ENCODE peak calls at places on chromosomes 4 and X, in eight cellular contexts. E is cardiac fibroblast, U is mucosa of descending colon, F is breast epithelium, R is epithelial cell of proximal tubule, S is mesothelial cell of epicardium, Y is GM13976, B is IMR-90. N is an unnamed sample.

GRCh38 chr4:102665527-102665926 is 95.2 kb downstream of the MANBA start:
- DNase-seq in E (peak; percentile 12), U (no peak), F (no peak), R (no peak), S (no peak), Y (no peak), B (peak; percentile 2), N (no peak)

GRCh38 chrX:106278951-106279350 is 110.8 kb downstream of the PWWP3B start:
- DNase-seq in E (no peak), U (no peak), F (no peak), R (no peak), S (no peak), Y (no peak), B (no peak), N (no peak)

GRCh38 chrX:40132751-40133150 is 35.0 kb upstream of the BCOR start:
- DNase-seq in E (peak; percentile 87), U (peak; percentile 37), F (peak; percentile 55), R (no peak), S (no peak), Y (no peak), B (peak; percentile 81), N (no peak)

GRCh38 chrX:7147431-7147977 is at the start of gene STS:
- DNase-seq in E (peak; percentile 12), U (peak; percentile 62), F (no peak), R (no peak), S (peak; percentile 69), Y (no peak), B (peak; percentile 14), N (no peak)

GRCh38 chr4:82802906-82803305 is 4.3 kb upstream of the SCD5 start:
- DNase-seq in E (no peak), U (no peak), F (no peak), R (no peak), S (no peak), Y (no peak), B (no peak), N (no peak)

GRCh38 chr4:60757986-60758385 is 442.1 kb upstream of the ADGRL3 start:
- DNase-seq in E (peak; percentile 47), U (no peak), F (no peak), R (no peak), S (no peak), Y (no peak), B (peak; percentile 38), N (no peak)

GRCh38 chr4:123479944-123480343 is 83.3 kb downstream of the SPRY1 start:
- DNase-seq in E (peak; percentile 50), U (no peak), F (no peak), R (no peak), S (no peak), Y (no peak), B (peak; percentile 10), N (no peak)

GRCh38 chrX:65894138-65894537 is 145.7 kb downstream of the VSIG4 start:
- DNase-seq in E (no peak), U (no peak), F (no peak), R (no peak), S (no peak), Y (no peak), B (no peak), N (no peak)

GRCh38 chr4:183821090-183821853 is 83.8 kb upstream of the STOX2 start:
- DNase-seq in E (no peak), U (peak; percentile 58), F (no peak), R (no peak), S (no peak), Y (no peak), B (no peak), N (no peak)

GRCh38 chrX:2608638-2609430 is 82.3 kb upstream of the CD99 start:
- DNase-seq in E (peak; percentile 77), U (peak; percentile 96), F (peak; percentile 91), R (no peak), S (peak; percentile 87), Y (peak; percentile 96), B (peak; percentile 72), N (peak; percentile 56)

GRCh38 chr4:173528378-173529321 is 1.4 kb downstream of the HAND2 start:
- DNase-seq in E (peak; percentile 50), U (no peak), F (no peak), R (no peak), S (peak; percentile 54), Y (no peak), B (no peak), N (no peak)

GRCh38 chrX:76428243-76429130 is 977 bp downstream of the MAGEE1 start:
- DNase-seq in E (no peak), U (peak; percentile 33), F (peak; percentile 40), R (no peak), S (peak; percentile 39), Y (peak; percentile 25), B (no peak), N (no peak)

GRCh38 chr4:122764071-122764807 is 31.7 kb downstream of the BBS12 start:
- DNase-seq in E (peak; percentile 70), U (no peak), F (no peak), R (no peak), S (no peak), Y (no peak), B (peak; percentile 75), N (no peak)

GRCh38 chr4:71094201-71094600 is 100.8 kb downstream of the DCK start:
- DNase-seq in E (no peak), U (no peak), F (no peak), R (no peak), S (no peak), Y (no peak), B (no peak), N (no peak)

GRCh38 chr4:149825336-149825735 is 9.7 kb upstream of the IQCM start:
- DNase-seq in E (no peak), U (no peak), F (no peak), R (no peak), S (no peak), Y (no peak), B (no peak), N (no peak)

GRCh38 chr4:174681723-174682300 is 147.2 kb downstream of the GLRA3 start:
- DNase-seq in E (peak; percentile 21), U (no peak), F (no peak), R (no peak), S (no peak), Y (no peak), B (peak; percentile 25), N (no peak)

GRCh38 chr4:163562496-163562895 is 68.0 kb downstream of the TMA16 start:
- DNase-seq in E (no peak), U (no peak), F (no peak), R (no peak), S (no peak), Y (no peak), B (no peak), N (no peak)
- TF ChIP-seq CTCF in E (no peak), U (no peak), F (no peak), R (no peak), S (no peak), Y (no peak), B (no peak), N (no peak)

DNA sequence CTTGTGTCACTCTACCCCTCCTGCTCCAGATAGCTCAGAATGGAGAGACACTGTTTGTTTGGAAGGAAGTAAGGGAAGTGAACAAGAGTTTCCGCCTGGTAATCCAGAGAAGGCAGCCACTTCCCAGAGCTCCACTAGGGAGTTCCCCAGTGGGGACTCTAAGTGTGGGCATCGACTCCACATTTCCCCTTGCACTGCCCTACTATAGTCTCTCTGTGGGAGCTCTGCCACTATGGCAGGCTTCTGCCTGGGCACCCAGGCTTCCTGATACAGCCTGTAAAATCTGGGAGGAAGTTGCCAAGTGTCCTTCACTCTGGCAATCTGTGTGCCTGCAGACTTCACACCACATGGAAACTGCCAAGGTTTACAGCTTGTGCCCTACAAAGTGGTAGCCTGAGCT is 245.8 kb upstream of the DMD start:
- DNase-seq in E (no peak), U (no peak), F (no peak), R (no peak), S (no peak), Y (no peak), B (no peak), N (no peak)
- TF ChIP-seq CTCF in E (no peak), U (no peak), F (no peak), R (no peak), S (no peak), Y (no peak), B (no peak), N (no peak)

GRCh38 chr4:73433140-73433539 is 2.9 kb upstream of the AFP start:
- DNase-seq in E (no peak), U (no peak), F (no peak), R (no peak), S (no peak), Y (no peak), B (no peak), N (no peak)

GRCh38 chr4:73435984-73436383 is at the start of gene AFP:
- DNase-seq in E (no peak), U (no peak), F (no peak), R (no peak), S (no peak), Y (no peak), B (no peak), N (no peak)

GRCh38 chr4:73432169-73433000 is 3.6 kb upstream of the AFP start:
- DNase-seq in E (no peak), U (no peak), F (no peak), R (no peak), S (no peak), Y (no peak), B (no peak), N (no peak)

GRCh38 chr4:73431813-73432168 is 4.2 kb upstream of the AFP start:
- DNase-seq in E (no peak), U (no peak), F (no peak), R (no peak), S (no peak), Y (no peak), B (no peak), N (no peak)

GRCh38 chr4:73434311-73434710 is 1.7 kb upstream of the AFP start:
- DNase-seq in E (peak; percentile 38), U (no peak), F (no peak), R (peak; percentile 10), S (no peak), Y (peak; percentile 16), B (peak; percentile 7), N (no peak)
- TF ChIP-seq CTCF in E (peak; percentile 59), U (no peak), F (peak; percentile 24), R (peak; percentile 56), S (peak; percentile 66), Y (peak; percentile 17), B (peak; percentile 44), N (peak; percentile 32)

DNA sequence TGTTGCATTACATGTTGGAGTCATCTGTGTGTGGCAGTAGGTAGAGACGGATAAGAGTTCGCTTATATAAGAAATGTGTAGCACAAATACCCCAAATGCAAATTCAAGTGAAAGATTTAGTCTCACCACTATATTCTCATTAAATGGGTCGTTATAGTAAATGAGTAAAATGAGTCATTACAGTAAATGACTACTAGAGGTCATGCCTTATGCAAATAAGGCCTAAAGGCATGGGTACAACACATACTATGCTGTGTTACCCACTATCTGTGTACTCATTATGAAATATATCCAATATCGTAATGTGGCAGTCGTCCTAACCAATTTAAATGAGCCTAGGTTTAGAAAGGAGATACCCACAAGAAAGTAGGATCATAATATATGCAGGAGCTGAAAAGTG is 1603.1 kb downstream of the C4orf33 start:
- DNase-seq in E (no peak), U (no peak), F (no peak), R (no peak), S (no peak), Y (no peak), B (no peak), N (no peak)
- TF ChIP-seq CTCF in E (no peak), U (no peak), F (no peak), R (no peak), S (no peak), Y (no peak), B (no peak), N (no peak)

N was measured in D721Med.